ENCODE peak calls at places on chromosomes 5 and 9, in five cellular contexts. H is activated CD8-positive, alpha-beta T cell treated with anti-CD3 and anti-CD28 coated beads for 36 hours; P is AG20443; M is AG04450; E is neural progenitor cell. J is an unnamed sample.

GRCh38 chr9:3746296-3747275 is 220.8 kb upstream of the RFX3 start:
- DNase-seq in H (peak; percentile 72), P (peak; percentile 82), M (peak; percentile 41), E (no peak), J (no peak)

GRCh38 chr9:130095872-130096271 is 42.2 kb downstream of the GPR107 start:
- DNase-seq in H (peak; percentile 53), P (no peak), M (no peak), E (no peak), J (no peak)

GRCh38 chr9:83620841-83621636 is 1.9 kb upstream of the IDNK start:
- DNase-seq in H (peak; percentile 53), P (peak; percentile 73), M (no peak), E (peak; percentile 78), J (peak; percentile 32)

GRCh38 chr5:176543428-176544182 is 5.5 kb upstream of the CDHR2 start:
- DNase-seq in H (peak; percentile 81), P (peak; percentile 76), M (no peak), E (peak; percentile 67), J (peak; percentile 32)

GRCh38 chr9:87678650-87679355 is 47.1 kb upstream of the CTSL start:
- DNase-seq in H (peak; percentile 44), P (peak; percentile 86), M (peak; percentile 50), E (peak; percentile 80), J (peak; percentile 65)

GRCh38 chr9:82598254-82599039 is 464.5 kb downstream of the RASEF start:
- DNase-seq in H (no peak), P (no peak), M (no peak), E (no peak), J (no peak)

GRCh38 chr9:88355166-88355565 is 33.1 kb upstream of the SPIN1 start:
- DNase-seq in H (peak; percentile 18), P (no peak), M (no peak), E (no peak), J (no peak)

GRCh38 chr9:127131871-127132270 is 9.4 kb upstream of the ANGPTL2 start:
- DNase-seq in H (no peak), P (no peak), M (peak; percentile 43), E (no peak), J (no peak)

GRCh38 chr5:65290677-65291076 is 191.0 kb downstream of the ADAMTS6 start:
- DNase-seq in H (no peak), P (peak; percentile 24), M (no peak), E (no peak), J (no peak)

J was measured in neuronal stem cell.